ENCODE peak calls at places on chromosomes 16 and 17, in six cellular contexts. C is NCI-H1694 treated with DMSO at 0.1 percent for 48 hours, U is H4, I is immature natural killer cell, O is tibial artery, L is GM06990. A is an unnamed sample.
A peak's percentile ranks its signal among the peaks of the same experiment; 100 is the strongest.

GRCh38 chr16:89383095-89384003 is 107.0 kb downstream of the ANKRD11 start:
- DNase-seq in C (no peak), U (no peak), I (peak; percentile 31), O (no peak), L (no peak), A (no peak)

GRCh38 chr16:64627288-64627687 is 494.6 kb downstream of the CDH11 start:
- DNase-seq in C (peak; percentile 55), U (peak; percentile 66), I (no peak), O (no peak), L (no peak), A (no peak)

GRCh38 chr17:2792541-2793169 is 3.6 kb upstream of the RAP1GAP2 start:
- DNase-seq in C (no peak), U (no peak), I (peak; percentile 94), O (no peak), L (no peak), A (no peak)

GRCh38 chr17:2444382-2444781 is 43.5 kb upstream of the MNT start:
- DNase-seq in C (no peak), U (no peak), I (no peak), O (no peak), L (no peak), A (no peak)

GRCh38 chr17:66172706-66173223 is 19.2 kb downstream of the CEP112 start:
- DNase-seq in C (no peak), U (no peak), I (no peak), O (no peak), L (no peak), A (no peak)

GRCh38 chr17:70089513-70090148 is 14.6 kb downstream of the KCNJ16 start:
- DNase-seq in C (no peak), U (peak; percentile 35), I (no peak), O (no peak), L (no peak), A (no peak)

GRCh38 chr16:17273142-17273561 is 197.6 kb downstream of the XYLT1 start:
- DNase-seq in C (no peak), U (peak; percentile 90), I (peak; percentile 31), O (peak; percentile 41), L (no peak), A (no peak)

GRCh38 chr17:78979780-78980623 is at the start of gene LGALS3BP:
- DNase-seq in C (no peak), U (peak; percentile 96), I (no peak), O (no peak), L (no peak), A (peak; percentile 85)

GRCh38 chr16:86956437-86956836 is 360.8 kb downstream of the C16orf95 start:
- DNase-seq in C (no peak), U (no peak), I (no peak), O (no peak), L (no peak), A (no peak)

GRCh38 chr16:48385272-48385953 is at the start of gene SIAH1:
- DNase-seq in C (peak; percentile 36), U (peak; percentile 67), I (peak; percentile 90), O (peak; percentile 82), L (peak; percentile 88), A (peak; percentile 94)

GRCh38 chr17:66755101-66755943 is 79.6 kb upstream of the CACNG5 start:
- DNase-seq in C (no peak), U (no peak), I (no peak), O (no peak), L (no peak), A (no peak)

GRCh38 chr17:32142857-32143524 is 689 bp downstream of the RHOT1 start:
- DNase-seq in C (no peak), U (peak; percentile 30), I (peak; percentile 7), O (peak; percentile 32), L (no peak), A (peak; percentile 83)

GRCh38 chr17:58840820-58841612 is 85.4 kb downstream of the PPM1E start:
- DNase-seq in C (no peak), U (no peak), I (no peak), O (no peak), L (no peak), A (no peak)

GRCh38 chr16:11841026-11841425 is 10.3 kb downstream of the RSL1D1 start:
- DNase-seq in C (no peak), U (no peak), I (no peak), O (no peak), L (no peak), A (peak; percentile 69)

GRCh38 chr17:28385037-28385797 is 13.7 kb downstream of the SARM1 start:
- DNase-seq in C (no peak), U (no peak), I (no peak), O (no peak), L (no peak), A (no peak)

GRCh38 chr17:27895110-27895895 is 2.1 kb upstream of the LYRM9 start:
- DNase-seq in C (no peak), U (no peak), I (no peak), O (no peak), L (no peak), A (no peak)

GRCh38 chr17:82173351-82174041 is 39.1 kb downstream of the CCDC57 start:
- DNase-seq in C (no peak), U (no peak), I (no peak), O (no peak), L (no peak), A (no peak)

GRCh38 chr17:40922239-40922638 is 15.2 kb downstream of the KRT23 start:
- DNase-seq in C (no peak), U (peak; percentile 75), I (no peak), O (peak; percentile 80), L (no peak), A (no peak)

GRCh38 chr16:48317614-48318013 is 67.6 kb downstream of the SIAH1 start:
- DNase-seq in C (no peak), U (peak; percentile 28), I (no peak), O (no peak), L (no peak), A (no peak)

GRCh38 chr16:50473375-50473945 is 74.7 kb upstream of the NKD1 start:
- DNase-seq in C (no peak), U (peak; percentile 21), I (no peak), O (no peak), L (no peak), A (no peak)